ENCODE peak calls at places on chromosomes 11 and 22, in seven cellular contexts. R is AG09309, K is nephron progenitor cell, F is GM06990, D is HFF-Myc, H is AG04450, Q is GM23338. G is an unnamed sample.

GRCh38 chr11:126891556-126892217 is 108.9 kb downstream of the KIRREL3 start:
- DNase-seq in R (no peak), D (no peak), K (no peak), F (no peak), Q (no peak), H (no peak), G (no peak)

GRCh38 chr22:37569009-37569920 is 9.0 kb downstream of the CDC42EP1 start:
- DNase-seq in H (no peak), D (no peak), K (no peak), Q (peak), R (no peak), F (no peak), G (no peak)

GRCh38 chr11:11227686-11228085 is 125.4 kb downstream of the CSNK2A3 start:
- DNase-seq in H (no peak), K (no peak), R (no peak), Q (no peak), D (no peak), F (no peak), G (no peak)

GRCh38 chr11:82732734-82733443 is 775 bp downstream of the FAM181B start:
- DNase-seq in D (no peak), K (peak), F (peak), R (no peak), H (no peak), Q (peak), G (no peak)

GRCh38 chr11:64998690-64999431 is 2.1 kb upstream of the BATF2 start:
- DNase-seq in F (no peak), D (no peak), Q (no peak), H (no peak), R (no peak), K (no peak), G (no peak)

GRCh38 chr11:61629082-61629481 is 48.2 kb upstream of the SYT7 start:
- DNase-seq in H (no peak), R (no peak), D (no peak), K (no peak), F (no peak), Q (no peak), G (no peak)

GRCh38 chr22:39317084-39317755 is 2.2 kb downstream of the RPL3 start:
- DNase-seq in Q (no peak), R (no peak), D (no peak), F (no peak), H (no peak), K (no peak), G (no peak)

GRCh38 chr11:11279956-11280689 is 72.9 kb downstream of the CSNK2A3 start:
- DNase-seq in D (no peak), Q (peak), R (no peak), K (no peak), H (peak), F (no peak), G (peak)

GRCh38 chr11:101717621-101718020 is 133.8 kb upstream of the TRPC6 start:
- DNase-seq in H (no peak), D (no peak), Q (no peak), K (no peak), R (no peak), F (no peak), G (no peak)

GRCh38 chr11:62217191-62217748 is 8.8 kb downstream of the SCGB2A1 start:
- DNase-seq in R (no peak), Q (peak), H (no peak), F (no peak), K (no peak), D (no peak), G (no peak)

GRCh38 chr22:47335460-47335859 is 573.0 kb downstream of the TBC1D22A start:
- DNase-seq in K (no peak), H (no peak), R (no peak), D (no peak), Q (no peak), F (no peak), G (no peak)

GRCh38 chr11:18080451-18080850 is 25.4 kb downstream of the SAAL1 start:
- DNase-seq in H (no peak), D (no peak), F (no peak), R (no peak), Q (no peak), K (no peak), G (no peak)

GRCh38 chr11:66568124-66568916 is at the start of gene CTSF:
- DNase-seq in F (peak), Q (peak), K (no peak), D (peak), R (no peak), H (peak), G (peak)

GRCh38 chr22:23509571-23510302 is 70.4 kb downstream of the IGLL1 start:
- DNase-seq in Q (no peak), F (no peak), R (no peak), K (no peak), D (no peak), H (no peak), G (no peak)

GRCh38 chr11:122077459-122077858 is 38.6 kb downstream of the BLID start:
- DNase-seq in Q (no peak), K (no peak), R (no peak), F (no peak), H (no peak), D (no peak), G (no peak)

GRCh38 chr11:117328414-117329010 is 858 bp downstream of the CEP164 start:
- DNase-seq in R (no peak), D (no peak), K (peak), Q (no peak), F (no peak), H (no peak), G (no peak)

GRCh38 chr11:12160680-12161079 is 50.3 kb downstream of the MICAL2 start:
- DNase-seq in D (no peak), Q (no peak), F (no peak), K (no peak), H (no peak), R (no peak), G (peak)

GRCh38 chr11:43989162-43989961 is 46.9 kb downstream of the C11orf96 start:
- DNase-seq in K (peak), R (no peak), H (no peak), D (no peak), F (no peak), Q (peak), G (peak)

GRCh38 chr22:42111798-42112197 is 18.8 kb downstream of the CYP2D6 start:
- DNase-seq in H (no peak), K (no peak), Q (peak), F (no peak), D (no peak), R (no peak), G (no peak)

GRCh38 chr22:42108848-42109247 is 18.3 kb upstream of the NDUFA6 start:
- DNase-seq in K (no peak), R (no peak), D (no peak), H (no peak), F (no peak), Q (peak), G (no peak)

GRCh38 chr22:42116848-42117424 is 13.7 kb downstream of the CYP2D6 start:
- DNase-seq in K (no peak), D (no peak), R (no peak), Q (peak), F (no peak), H (no peak), G (no peak)

GRCh38 chr22:42114721-42115120 is 15.9 kb downstream of the CYP2D6 start:
- DNase-seq in H (no peak), K (no peak), Q (peak), F (no peak), D (no peak), R (no peak), G (no peak)
- TF ChIP-seq CTCF in H (peak), K (no peak), Q (peak), F (peak), D (peak), R (peak), G (no peak)

GRCh38 chr22:19766506-19767426 is 6.2 kb downstream of the TBX1 start:
- DNase-seq in Q (peak), H (no peak), F (peak), D (no peak), R (no peak), K (peak), G (no peak)
- TF ChIP-seq CTCF in Q (peak), H (peak), F (peak), D (peak), R (peak), K (no peak), G (no peak)

GRCh38 chr11:30133308-30133707 is 97.5 kb upstream of the FSHB start:
- DNase-seq in R (no peak), K (no peak), H (no peak), F (no peak), D (no peak), Q (no peak), G (no peak)

GRCh38 chr11:30125461-30125860 is 105.4 kb upstream of the FSHB start:
- DNase-seq in H (no peak), K (no peak), D (no peak), R (no peak), F (no peak), Q (no peak), G (no peak)

GRCh38 chr11:30131535-30131934 is 99.3 kb upstream of the FSHB start:
- DNase-seq in Q (no peak), H (no peak), F (no peak), D (no peak), R (no peak), K (no peak), G (no peak)

DNA sequence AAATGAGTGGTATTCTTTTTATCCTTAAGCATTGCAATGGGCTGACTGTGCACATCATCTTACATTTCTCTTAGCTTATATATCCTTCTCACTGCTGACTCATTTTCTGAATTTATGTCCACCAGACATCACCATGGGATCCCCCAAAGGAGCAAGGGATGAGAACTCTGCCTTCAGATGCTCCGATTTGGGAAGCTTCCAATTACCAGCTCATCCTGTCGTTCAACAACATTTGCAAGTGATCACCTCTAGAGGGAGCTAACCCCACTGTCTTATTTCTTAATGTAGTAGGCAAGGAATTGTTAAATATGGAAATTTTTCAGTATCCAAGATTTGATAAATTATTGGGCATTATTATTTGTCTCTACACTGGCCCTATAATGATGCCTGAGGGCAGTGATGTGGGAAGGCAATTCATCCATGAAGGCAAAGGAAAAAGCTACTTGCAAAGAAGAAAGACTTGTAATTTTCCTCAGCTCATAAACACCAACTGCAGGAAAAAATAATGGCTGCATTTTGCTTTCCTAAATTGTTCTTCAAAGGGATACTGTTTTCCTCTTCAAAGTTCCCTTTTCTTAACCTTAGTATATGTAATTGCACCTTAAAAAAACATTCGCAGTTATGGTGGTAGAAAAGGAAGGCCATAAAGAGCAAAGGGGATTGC is 102.4 kb upstream of the FSHB start:
- DNase-seq in K (peak), R (no peak), D (no peak), F (no peak), Q (peak), H (peak), G (no peak)
- TF ChIP-seq CTCF in K (peak), R (peak), D (peak), F (peak), Q (peak), H (peak), G (peak)

DNA sequence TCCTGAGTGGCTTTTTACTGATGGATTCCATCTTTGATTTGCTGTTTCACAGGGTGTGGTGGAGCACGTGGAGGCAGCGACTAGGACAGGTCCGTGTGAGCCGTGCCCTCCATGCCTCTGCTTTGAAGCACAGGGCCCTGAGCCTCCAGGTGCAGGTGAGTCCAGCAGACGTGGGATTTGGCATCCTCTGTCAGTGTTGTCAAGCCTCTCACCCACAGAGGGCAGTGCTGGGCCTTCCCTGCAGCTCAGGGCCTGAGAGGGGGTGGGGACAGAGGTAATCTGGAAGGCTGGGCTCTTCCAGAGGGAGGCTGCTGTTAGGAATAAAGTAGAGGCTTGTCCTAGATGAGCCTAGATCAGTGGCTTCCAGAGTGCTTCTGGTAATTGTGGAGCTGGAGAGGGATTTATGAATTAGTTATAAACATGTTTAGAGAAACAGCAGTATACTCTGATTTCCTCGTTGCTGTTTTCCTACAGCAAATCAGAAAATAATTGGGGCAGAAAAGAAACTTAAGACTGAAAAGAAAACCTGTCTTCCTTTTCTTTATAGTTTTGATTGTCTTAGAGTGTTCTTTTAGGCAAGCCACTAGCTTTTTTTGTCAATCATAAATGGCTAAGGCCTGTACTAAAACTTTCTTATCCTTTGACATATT is 65.0 kb downstream of the SFI1 start:
- DNase-seq in K (peak), R (no peak), F (peak), Q (peak), D (peak), H (peak), G (peak)
- TF ChIP-seq CTCF in K (peak), R (peak), F (peak), Q (peak), D (peak), H (peak), G (peak)

GRCh38 chr11:20611892-20612291 is 12.5 kb downstream of the SLC6A5 start:
- DNase-seq in H (no peak), R (peak), K (no peak), F (no peak), D (no peak), Q (no peak), G (no peak)
- TF ChIP-seq CTCF in H (no peak), R (no peak), K (no peak), F (no peak), D (no peak), Q (no peak), G (no peak)

GRCh38 chr11:119728651-119729580 is at the start of gene NECTIN1:
- DNase-seq in D (peak), H (peak), R (peak), Q (peak), F (peak), K (peak), G (peak)

GRCh38 chr11:119726150-119726553 is 2.8 kb downstream of the NECTIN1 start:
- DNase-seq in R (no peak), K (no peak), H (no peak), D (no peak), F (no peak), Q (no peak), G (no peak)

GRCh38 chr11:119728226-119728626 is 774 bp downstream of the NECTIN1 start:
- DNase-seq in D (no peak), Q (no peak), F (no peak), R (no peak), K (no peak), H (no peak), G (no peak)

GRCh38 chr11:119726585-119727522 is 2.1 kb downstream of the NECTIN1 start:
- DNase-seq in K (no peak), D (no peak), R (no peak), F (no peak), H (no peak), Q (peak), G (no peak)

GRCh38 chr11:119727523-119728081 is 1.4 kb downstream of the NECTIN1 start:
- DNase-seq in D (no peak), R (no peak), F (no peak), H (no peak), Q (peak), K (peak), G (no peak)
- TF ChIP-seq CTCF in D (peak), R (peak), F (peak), H (peak), Q (no peak), K (no peak), G (no peak)

GRCh38 chr11:5553347-5553746 is 5.0 kb upstream of the OR52H1 start:
- DNase-seq in H (no peak), F (no peak), Q (no peak), R (no peak), K (no peak), D (no peak), G (no peak)
- TF ChIP-seq CTCF in H (peak), F (peak), Q (peak), R (no peak), K (no peak), D (no peak), G (no peak)

DNA sequence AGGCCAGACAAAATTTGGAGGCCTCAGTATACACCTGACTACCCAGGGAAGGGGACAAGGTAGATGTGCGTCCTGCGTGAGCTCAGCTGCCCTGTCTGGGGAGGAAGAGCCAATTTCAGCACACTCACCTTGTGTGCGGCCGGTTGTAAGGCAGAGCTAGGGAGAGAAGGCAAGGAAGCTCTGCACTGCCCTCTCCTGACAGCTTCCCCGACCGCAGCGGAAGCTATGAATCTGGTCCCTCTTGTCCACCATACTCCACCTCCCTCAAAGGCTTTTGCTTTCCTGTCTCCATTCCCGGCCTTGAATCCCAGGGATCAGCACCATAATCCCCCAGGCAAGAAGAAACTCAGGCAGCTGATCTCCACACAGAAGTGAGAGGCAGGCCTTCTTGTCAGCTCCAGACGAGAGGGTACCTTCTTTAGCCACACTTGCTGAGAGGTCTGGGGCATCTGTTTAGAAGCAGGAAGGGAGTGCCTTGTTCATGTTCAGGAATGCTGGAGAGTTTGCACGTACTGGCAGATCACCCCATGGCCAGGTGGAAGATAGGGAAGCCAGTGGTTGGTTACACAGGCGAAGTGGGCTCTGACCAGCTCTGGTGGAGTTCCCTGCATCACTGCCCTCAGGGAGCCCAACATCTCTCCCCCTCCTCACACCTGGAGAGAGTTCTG is 62.5 kb downstream of the FEZ1 start:
- DNase-seq in F (no peak), D (peak), R (no peak), K (peak), H (no peak), Q (peak), G (no peak)
- TF ChIP-seq CTCF in F (peak), D (peak), R (peak), K (peak), H (peak), Q (peak), G (peak)

GRCh38 chr11:108213784-108214183 is 8.7 kb downstream of the NPAT start:
- DNase-seq in F (no peak), R (no peak), K (no peak), D (no peak), Q (no peak), H (no peak), G (no peak)
- TF ChIP-seq CTCF in F (no peak), R (no peak), K (no peak), D (no peak), Q (no peak), H (no peak), G (no peak)

GRCh38 chr22:31958625-31959239 is 14.4 kb downstream of the YWHAH start:
- DNase-seq in D (no peak), H (no peak), R (no peak), Q (no peak), F (no peak), K (no peak), G (no peak)
- TF ChIP-seq CTCF in D (no peak), H (no peak), R (no peak), Q (no peak), F (no peak), K (no peak), G (no peak)